ENCODE peak calls at places on chromosomes 6 and 20, in ten cellular contexts. One of them, this sample, is unnamed.

GRCh38 chr20:19626896-19627295 is 131.2 kb upstream of the RIN2 start:
- DNase-seq in GM06990: no peak
- DNase-seq in adrenal gland: no peak
- DNase-seq in stimulated activated CD4-positive, alpha-beta T cell treated with anti-CD3 and anti-CD28 coated beads, Interleukin-1b, Interleukin-23, amount 100 ng/mL, for 1 hour: no peak
- DNase-seq in iPS DF 19.7: no peak
- DNase-seq in erythroblast: peak; percentile 13
- DNase-seq in NCI-H1105: no peak
- DNase-seq in K562: no peak
- DNase-seq in left colon: no peak
- DNase-seq in brain microvascular endothelial cell: peak; percentile 1
- DNase-seq in this sample: no peak

GRCh38 chr6:111013144-111013905 is 31.5 kb downstream of the RPF2 start:
- DNase-seq in GM06990: no peak
- DNase-seq in adrenal gland: no peak
- DNase-seq in stimulated activated CD4-positive, alpha-beta T cell treated with anti-CD3 and anti-CD28 coated beads, Interleukin-1b, Interleukin-23, amount 100 ng/mL, for 1 hour: no peak
- DNase-seq in iPS DF 19.7: no peak
- DNase-seq in erythroblast: no peak
- DNase-seq in NCI-H1105: peak; percentile 40
- DNase-seq in K562: no peak
- DNase-seq in left colon: no peak
- DNase-seq in brain microvascular endothelial cell: no peak
- DNase-seq in this sample: no peak

GRCh38 chr6:51855310-51856082 is 231.9 kb downstream of the PKHD1 start:
- DNase-seq in GM06990: peak; percentile 33
- DNase-seq in adrenal gland: peak; percentile 24
- DNase-seq in stimulated activated CD4-positive, alpha-beta T cell treated with anti-CD3 and anti-CD28 coated beads, Interleukin-1b, Interleukin-23, amount 100 ng/mL, for 1 hour: no peak
- DNase-seq in iPS DF 19.7: peak; percentile 63
- DNase-seq in erythroblast: peak; percentile 71
- DNase-seq in NCI-H1105: peak; percentile 74
- DNase-seq in K562: peak; percentile 58
- DNase-seq in left colon: no peak
- DNase-seq in brain microvascular endothelial cell: peak; percentile 49
- DNase-seq in this sample: peak; percentile 68

GRCh38 chr6:83511901-83512681 is at the start of gene PRSS35:
- DNase-seq in GM06990: peak; percentile 28
- DNase-seq in adrenal gland: peak; percentile 66
- DNase-seq in stimulated activated CD4-positive, alpha-beta T cell treated with anti-CD3 and anti-CD28 coated beads, Interleukin-1b, Interleukin-23, amount 100 ng/mL, for 1 hour: no peak
- DNase-seq in iPS DF 19.7: peak; percentile 47
- DNase-seq in erythroblast: peak; percentile 16
- DNase-seq in NCI-H1105: peak; percentile 51
- DNase-seq in K562: peak; percentile 29
- DNase-seq in left colon: no peak
- DNase-seq in brain microvascular endothelial cell: peak; percentile 38
- DNase-seq in this sample: peak; percentile 46

GRCh38 chr6:150079604-150080003 is 10.7 kb upstream of the ULBP3 start:
- DNase-seq in GM06990: no peak
- DNase-seq in adrenal gland: no peak
- DNase-seq in stimulated activated CD4-positive, alpha-beta T cell treated with anti-CD3 and anti-CD28 coated beads, Interleukin-1b, Interleukin-23, amount 100 ng/mL, for 1 hour: no peak
- DNase-seq in iPS DF 19.7: no peak
- DNase-seq in erythroblast: no peak
- DNase-seq in NCI-H1105: no peak
- DNase-seq in K562: no peak
- DNase-seq in left colon: no peak
- DNase-seq in brain microvascular endothelial cell: no peak
- DNase-seq in this sample: no peak

GRCh38 chr20:62363920-62364851 is 2.9 kb downstream of the LAMA5 start:
- DNase-seq in GM06990: no peak
- DNase-seq in adrenal gland: peak; percentile 38
- DNase-seq in stimulated activated CD4-positive, alpha-beta T cell treated with anti-CD3 and anti-CD28 coated beads, Interleukin-1b, Interleukin-23, amount 100 ng/mL, for 1 hour: no peak
- DNase-seq in iPS DF 19.7: no peak
- DNase-seq in erythroblast: no peak
- DNase-seq in NCI-H1105: no peak
- DNase-seq in K562: no peak
- DNase-seq in left colon: peak; percentile 23
- DNase-seq in brain microvascular endothelial cell: peak; percentile 57
- DNase-seq in this sample: no peak

GRCh38 chr6:69976591-69977090 is 110.3 kb downstream of the COL19A1 start:
- DNase-seq in GM06990: no peak
- DNase-seq in adrenal gland: no peak
- DNase-seq in stimulated activated CD4-positive, alpha-beta T cell treated with anti-CD3 and anti-CD28 coated beads, Interleukin-1b, Interleukin-23, amount 100 ng/mL, for 1 hour: no peak
- DNase-seq in iPS DF 19.7: peak; percentile 9
- DNase-seq in erythroblast: no peak
- DNase-seq in NCI-H1105: no peak
- DNase-seq in K562: no peak
- DNase-seq in left colon: no peak
- DNase-seq in brain microvascular endothelial cell: no peak
- DNase-seq in this sample: peak; percentile 63

GRCh38 chr20:58971429-58971828 is 9.6 kb upstream of the NELFCD start:
- DNase-seq in GM06990: no peak
- DNase-seq in adrenal gland: no peak
- DNase-seq in stimulated activated CD4-positive, alpha-beta T cell treated with anti-CD3 and anti-CD28 coated beads, Interleukin-1b, Interleukin-23, amount 100 ng/mL, for 1 hour: no peak
- DNase-seq in iPS DF 19.7: no peak
- DNase-seq in erythroblast: no peak
- DNase-seq in NCI-H1105: no peak
- DNase-seq in K562: no peak
- DNase-seq in left colon: no peak
- DNase-seq in brain microvascular endothelial cell: no peak
- DNase-seq in this sample: no peak

GRCh38 chr20:14062786-14063185 is 67.5 kb downstream of the MACROD2 start:
- DNase-seq in GM06990: no peak
- DNase-seq in adrenal gland: no peak
- DNase-seq in stimulated activated CD4-positive, alpha-beta T cell treated with anti-CD3 and anti-CD28 coated beads, Interleukin-1b, Interleukin-23, amount 100 ng/mL, for 1 hour: no peak
- DNase-seq in iPS DF 19.7: no peak
- DNase-seq in erythroblast: no peak
- DNase-seq in NCI-H1105: no peak
- DNase-seq in K562: no peak
- DNase-seq in left colon: no peak
- DNase-seq in brain microvascular endothelial cell: peak; percentile 41
- DNase-seq in this sample: peak; percentile 32

GRCh38 chr6:129370268-129370916 is 339.6 kb downstream of the ARHGAP18 start:
- DNase-seq in GM06990: no peak
- DNase-seq in adrenal gland: peak; percentile 33
- DNase-seq in stimulated activated CD4-positive, alpha-beta T cell treated with anti-CD3 and anti-CD28 coated beads, Interleukin-1b, Interleukin-23, amount 100 ng/mL, for 1 hour: no peak
- DNase-seq in iPS DF 19.7: no peak
- DNase-seq in erythroblast: peak; percentile 49
- DNase-seq in NCI-H1105: peak; percentile 15
- DNase-seq in K562: peak; percentile 18
- DNase-seq in left colon: peak; percentile 27
- DNase-seq in brain microvascular endothelial cell: peak; percentile 70
- DNase-seq in this sample: peak; percentile 53

GRCh38 chr6:170023620-170024521 is 267.0 kb downstream of the DLL1 start:
- DNase-seq in GM06990: no peak
- DNase-seq in adrenal gland: no peak
- DNase-seq in stimulated activated CD4-positive, alpha-beta T cell treated with anti-CD3 and anti-CD28 coated beads, Interleukin-1b, Interleukin-23, amount 100 ng/mL, for 1 hour: no peak
- DNase-seq in iPS DF 19.7: no peak
- DNase-seq in erythroblast: no peak
- DNase-seq in NCI-H1105: no peak
- DNase-seq in K562: no peak
- DNase-seq in left colon: no peak
- DNase-seq in brain microvascular endothelial cell: no peak
- DNase-seq in this sample: no peak

GRCh38 chr6:133504761-133505160 is 263.6 kb downstream of the EYA4 start:
- DNase-seq in GM06990: no peak
- DNase-seq in adrenal gland: no peak
- DNase-seq in stimulated activated CD4-positive, alpha-beta T cell treated with anti-CD3 and anti-CD28 coated beads, Interleukin-1b, Interleukin-23, amount 100 ng/mL, for 1 hour: no peak
- DNase-seq in iPS DF 19.7: no peak
- DNase-seq in erythroblast: no peak
- DNase-seq in NCI-H1105: no peak
- DNase-seq in K562: no peak
- DNase-seq in left colon: no peak
- DNase-seq in brain microvascular endothelial cell: no peak
- DNase-seq in this sample: no peak

This sample was measured in kidney tubule cell.